ENCODE peak calls at places on chromosomes 12 and 14, in ten cellular contexts. N is pancreas; P is upper lobe of right lung; S is iPS DF 6.9; Q is suprapubic skin; B is body of pancreas; K is CD4-positive, alpha-beta memory T cell; Y is GM23248; U is neuronal stem cell; L is transverse colon. I is an unnamed sample.

GRCh38 chr12:51601241-51601640 is 10.2 kb downstream of the SCN8A start:
- DNase-seq in B (no peak), Q (no peak), U (no peak), P (no peak), Y (peak; percentile 34), L (no peak), K (no peak), S (no peak), N (no peak), I (no peak)

GRCh38 chr14:74508292-74508731 is 14.7 kb downstream of the ISCA2 start:
- DNase-seq in N (no peak), L (no peak), K (no peak), Q (no peak), U (no peak), B (no peak), P (peak; percentile 51), Y (peak; percentile 39), S (no peak), I (no peak)

GRCh38 chr14:66284346-66284745 is 201.8 kb upstream of the CCDC196 start:
- DNase-seq in Q (no peak), P (no peak), L (no peak), N (no peak), S (no peak), B (no peak), Y (peak; percentile 27), K (no peak), U (no peak), I (no peak)

GRCh38 chr14:64639340-64639821 is 64.8 kb upstream of the PLEKHG3 start:
- DNase-seq in N (no peak), B (no peak), P (no peak), L (no peak), U (no peak), S (no peak), Y (no peak), K (no peak), Q (no peak), I (no peak)

GRCh38 chr12:127381043-127381668 is 885.8 kb upstream of the TMEM132C start:
- DNase-seq in B (peak; percentile 19), K (peak; percentile 10), P (peak; percentile 67), S (peak; percentile 41), Y (peak; percentile 57), L (peak; percentile 21), U (peak; percentile 63), N (peak; percentile 80), Q (no peak), I (no peak)

GRCh38 chr12:15323530-15323929 is 1.2 kb downstream of the PTPRO start:
- DNase-seq in Y (no peak), P (no peak), L (no peak), B (no peak), K (no peak), S (no peak), U (no peak), N (no peak), Q (no peak), I (no peak)

GRCh38 chr12:130965668-130966067 is 12.0 kb downstream of the ADGRD1 start:
- DNase-seq in N (no peak), Q (no peak), S (no peak), Y (peak; percentile 73), K (no peak), B (no peak), U (no peak), P (no peak), L (no peak), I (no peak)

GRCh38 chr12:64461634-64462414 is 9.9 kb downstream of the TBK1 start:
- DNase-seq in B (no peak), K (no peak), U (no peak), S (no peak), Q (no peak), Y (peak; percentile 96), L (no peak), P (no peak), N (no peak), I (no peak)

GRCh38 chr12:120639771-120640721 is at the start of gene CABP1:
- DNase-seq in Q (no peak), P (no peak), K (peak; percentile 41), Y (no peak), B (peak; percentile 39), S (no peak), N (peak; percentile 84), U (peak; percentile 54), L (peak; percentile 57), I (no peak)

GRCh38 chr14:95482967-95483842 is 33.2 kb downstream of the SYNE3 start:
- DNase-seq in S (no peak), P (no peak), N (no peak), B (peak; percentile 82), Y (peak; percentile 96), U (no peak), Q (peak; percentile 92), K (no peak), L (peak; percentile 71), I (no peak)

GRCh38 chr12:19415563-19415962 is 23.7 kb upstream of the AEBP2 start:
- DNase-seq in B (no peak), S (no peak), L (no peak), K (no peak), Y (no peak), U (no peak), P (no peak), Q (no peak), N (no peak), I (no peak)

GRCh38 chr12:57476162-57476992 is 3.3 kb downstream of the ARHGAP9 start:
- DNase-seq in N (peak; percentile 61), P (peak; percentile 78), U (no peak), Q (no peak), Y (no peak), S (no peak), L (peak; percentile 50), B (no peak), K (peak; percentile 71), I (no peak)

GRCh38 chr14:68659021-68659931 is 133.6 kb downstream of the ZFP36L1 start:
- DNase-seq in N (no peak), U (no peak), P (no peak), Y (peak; percentile 12), B (no peak), K (no peak), Q (no peak), L (no peak), S (no peak), I (peak; percentile 89)
- H3K4me1 ChIP-seq in N (peaks cover 16% of the 10 kb centered on the region), U (peaks cover 28% of the 10 kb centered on the region), P (peaks cover 12% of the 10 kb centered on the region), Y (peaks cover 32% of the 10 kb centered on the region), B (peaks cover 24% of the 10 kb centered on the region), K (peaks cover 18% of the 10 kb centered on the region), Q (peaks cover 32% of the 10 kb centered on the region), L (peaks cover 35% of the 10 kb centered on the region), S (peaks cover 4% of the 10 kb centered on the region), I (peaks cover 58% of the 10 kb centered on the region)

DNA sequence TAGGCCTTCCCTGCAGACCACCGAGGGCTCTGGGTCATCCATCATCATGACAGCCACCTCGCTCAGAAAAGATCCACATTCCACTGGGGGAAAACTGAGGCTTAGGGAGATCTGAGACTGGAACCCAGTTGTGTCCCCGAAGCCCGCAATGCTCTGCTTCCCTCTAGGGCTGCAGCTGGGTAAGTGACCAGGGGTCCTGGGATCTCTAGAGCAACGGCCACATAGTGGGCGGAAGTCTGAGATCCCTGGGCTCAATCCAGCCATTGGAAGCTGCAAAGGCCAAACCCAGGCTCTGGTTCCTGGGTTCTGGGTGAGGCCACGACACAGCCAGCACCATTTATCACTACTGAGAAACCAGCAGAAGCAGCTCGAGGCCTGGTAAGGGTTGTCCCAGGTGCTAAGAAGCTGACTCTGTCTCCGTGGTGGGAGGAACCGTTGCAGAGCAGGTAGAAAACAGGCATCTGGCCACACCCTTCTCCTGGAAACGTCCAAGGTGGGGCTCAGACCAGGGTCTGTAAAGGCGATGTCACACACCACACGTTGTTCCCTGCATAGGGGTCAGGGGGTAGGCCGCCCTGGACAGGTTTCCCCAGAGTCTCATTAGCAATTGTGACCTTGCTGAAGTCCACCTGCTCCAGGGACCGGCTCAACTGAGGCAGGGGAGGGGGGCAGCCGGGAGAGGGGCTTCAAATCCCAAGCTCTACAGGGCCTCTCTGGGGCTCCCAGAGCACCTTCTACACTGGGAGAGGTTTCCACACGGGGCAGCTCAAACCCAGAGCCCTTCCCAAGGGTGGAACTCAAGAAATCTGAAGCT is 38.6 kb downstream of the BCL11B start:
- DNase-seq in N (no peak), U (no peak), K (no peak), Y (no peak), Q (no peak), S (no peak), L (no peak), P (no peak), B (no peak), I (no peak)
- H3K9me3 ChIP-seq in N (no peaks in the 10 kb centered on the region), U (no peaks in the 10 kb centered on the region), K (no peaks in the 10 kb centered on the region), Y (no peaks in the 10 kb centered on the region), Q (no peaks in the 10 kb centered on the region), S (no peaks in the 10 kb centered on the region), L (no peaks in the 10 kb centered on the region), P (no peaks in the 10 kb centered on the region), B (no peaks in the 10 kb centered on the region), I (no peaks in the 10 kb centered on the region)

GRCh38 chr12:8917751-8918150 is 3.4 kb downstream of the PHC1 start:
- DNase-seq in L (no peak), Q (no peak), Y (no peak), P (no peak), N (no peak), U (no peak), K (no peak), B (no peak), S (no peak), I (no peak)
- H3K4me1 ChIP-seq in L (peaks cover 30% of the 10 kb centered on the region), Q (peaks cover 18% of the 10 kb centered on the region), Y (peaks cover 18% of the 10 kb centered on the region), P (peaks cover 16% of the 10 kb centered on the region), N (peaks cover 15% of the 10 kb centered on the region), U (peaks cover 5% of the 10 kb centered on the region), K (peaks cover 36% of the 10 kb centered on the region), B (peaks cover 25% of the 10 kb centered on the region), S (no peaks in the 10 kb centered on the region), I (peaks cover 32% of the 10 kb centered on the region)

GRCh38 chr14:20440882-20441281 is 4.9 kb upstream of the KLHL33 start:
- DNase-seq in L (no peak), S (no peak), K (no peak), Q (no peak), P (no peak), U (no peak), N (no peak), B (no peak), Y (no peak), I (no peak)

GRCh38 chr14:20436363-20436755 is 393 bp upstream of the KLHL33 start:
- DNase-seq in S (no peak), L (no peak), Q (no peak), Y (peak; percentile 77), K (no peak), P (no peak), U (no peak), N (no peak), B (no peak), I (no peak)

GRCh38 chr14:20438664-20439063 is 2.7 kb upstream of the KLHL33 start:
- DNase-seq in L (no peak), K (no peak), P (no peak), Y (no peak), S (no peak), N (no peak), Q (no peak), B (no peak), U (no peak), I (no peak)

GRCh38 chr14:20440465-20440864 is 4.5 kb upstream of the KLHL33 start:
- DNase-seq in Y (no peak), Q (no peak), N (no peak), K (no peak), L (no peak), P (no peak), U (no peak), B (no peak), S (no peak), I (no peak)

DNA sequence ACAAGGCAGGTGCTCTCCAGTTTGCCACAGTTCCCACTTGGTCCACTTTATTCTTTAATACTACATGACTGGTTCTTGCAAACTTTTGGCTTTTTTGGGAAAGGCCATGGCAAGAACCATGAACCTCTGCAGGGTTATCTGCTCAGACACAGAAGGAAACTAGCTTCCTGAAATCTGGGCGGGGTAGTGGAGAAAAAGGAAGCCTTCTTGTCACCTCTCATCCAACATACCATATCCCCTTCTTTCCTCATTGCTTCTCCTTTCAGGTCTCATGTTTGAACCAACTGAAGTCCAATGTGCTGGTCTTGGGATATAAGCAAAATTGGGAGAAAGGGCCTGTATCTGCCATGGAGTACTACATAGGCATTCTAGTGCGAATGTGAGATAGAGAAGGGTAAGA is 5.5 kb upstream of the KLHL33 start:
- DNase-seq in K (no peak), N (no peak), L (no peak), S (no peak), Q (no peak), U (no peak), Y (no peak), B (no peak), P (no peak), I (no peak)
- H3K9me3 ChIP-seq in K (no peaks in the 10 kb centered on the region), N (no peaks in the 10 kb centered on the region), L (no peaks in the 10 kb centered on the region), S (no peaks in the 10 kb centered on the region), Q (no peaks in the 10 kb centered on the region), U (no peaks in the 10 kb centered on the region), Y (no peaks in the 10 kb centered on the region), B (no peaks in the 10 kb centered on the region), P (no peaks in the 10 kb centered on the region), I (no peaks in the 10 kb centered on the region)